ENCODE peak calls at places on chromosome 14, in eight cellular contexts. N is substantia nigra; D is fibroblast of lung; O is ascending aorta; I is right lobe of liver; T is brain microvascular endothelial cell; C is dorsolateral prefrontal cortex; F is CD4-positive, alpha-beta T cell. G is an unnamed sample.

GRCh38 chr14:104903990-104904389 is 20.7 kb upstream of the PLD4 start:
- DNase-seq in N (no peak), D (no peak), O (no peak), I (no peak), T (no peak), C (no peak), F (no peak), G (no peak)

GRCh38 chr14:73227812-73228781 is 9.2 kb upstream of the PAPLN start:
- DNase-seq in N (no peak), D (peak; percentile 94), O (no peak), I (no peak), T (peak; percentile 87), C (no peak), F (no peak), G (peak; percentile 30)

GRCh38 chr14:34596891-34597290 is 33.1 kb downstream of the SNX6 start:
- DNase-seq in N (no peak), D (no peak), O (no peak), I (no peak), T (no peak), C (no peak), F (no peak), G (no peak)

GRCh38 chr14:63174760-63175191 is 29.5 kb upstream of the RHOJ start:
- DNase-seq in N (no peak), D (peak; percentile 77), O (no peak), I (no peak), T (peak; percentile 80), C (no peak), F (no peak), G (no peak)

GRCh38 chr14:82075566-82075965 is 541.9 kb upstream of the SEL1L start:
- DNase-seq in N (no peak), D (no peak), O (no peak), I (peak; percentile 57), T (no peak), C (no peak), F (no peak), G (no peak)

GRCh38 chr14:101657372-101657771 is 96.1 kb downstream of the DIO3 start:
- DNase-seq in N (no peak), D (no peak), O (no peak), I (no peak), T (no peak), C (no peak), F (no peak), G (no peak)

GRCh38 chr14:100054553-100055075 is 10.6 kb upstream of the EVL start:
- DNase-seq in N (no peak), D (no peak), O (no peak), I (no peak), T (no peak), C (no peak), F (no peak), G (no peak)

GRCh38 chr14:77124345-77125274 is 17.0 kb downstream of the ZDHHC22 start:
- DNase-seq in N (peak; percentile 39), D (peak; percentile 27), O (no peak), I (peak; percentile 67), T (no peak), C (peak; percentile 67), F (peak; percentile 40), G (peak; percentile 46)

GRCh38 chr14:55302770-55303472 is 31.7 kb downstream of the FBXO34 start:
- DNase-seq in N (no peak), D (no peak), O (no peak), I (no peak), T (no peak), C (no peak), F (no peak), G (no peak)

GRCh38 chr14:54329082-54329695 is 67.6 kb upstream of the CDKN3 start:
- DNase-seq in N (no peak), D (peak; percentile 81), O (no peak), I (no peak), T (peak; percentile 36), C (peak; percentile 34), F (no peak), G (peak; percentile 41)

GRCh38 chr14:77909911-77910310 is 110.0 kb downstream of the ADCK1 start:
- DNase-seq in N (peak; percentile 17), D (no peak), O (no peak), I (no peak), T (no peak), C (peak; percentile 36), F (no peak), G (no peak)

DNA sequence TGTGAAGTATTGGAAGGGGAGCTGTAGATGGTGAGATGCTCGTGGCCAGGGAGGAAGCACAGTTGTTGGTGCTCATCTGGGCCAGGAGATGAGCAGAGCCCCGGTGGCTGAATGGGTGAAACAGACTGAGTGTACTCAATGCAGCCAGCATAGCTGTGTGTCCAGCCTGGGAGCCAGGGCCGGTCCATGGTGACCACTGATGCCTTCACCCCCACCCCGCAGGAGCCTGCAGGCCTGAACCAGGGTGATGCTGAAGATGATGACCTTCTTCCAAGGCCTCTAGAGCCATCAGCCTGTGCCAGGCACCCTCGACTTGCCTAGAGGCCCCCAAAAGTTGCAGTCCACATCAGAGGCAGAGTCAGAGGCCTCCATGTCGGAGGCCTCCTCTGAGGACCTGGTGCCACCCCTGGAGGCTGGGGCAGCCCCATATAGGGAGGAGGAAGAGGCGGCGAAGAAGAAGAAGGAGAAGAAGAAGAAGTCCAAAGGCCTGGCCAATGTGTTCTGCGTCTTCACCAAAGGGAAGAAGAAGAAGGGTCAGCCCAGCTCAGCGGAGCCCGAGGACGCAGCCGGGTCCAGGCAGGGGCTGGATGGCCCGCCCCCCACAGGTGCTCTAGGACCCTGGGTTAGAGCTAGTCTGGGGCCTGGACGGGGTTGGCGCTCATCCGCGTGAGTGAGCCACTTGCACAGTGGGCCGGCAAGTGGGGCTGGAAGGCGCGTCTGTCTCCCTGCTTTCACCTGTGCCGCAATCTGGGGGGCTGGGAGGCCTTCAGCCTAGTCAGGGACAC is 3.0 kb downstream of the TNFAIP2 start:
- DNase-seq in N (no peak), D (no peak), O (no peak), I (peak; percentile 37), T (no peak), C (no peak), F (no peak), G (peak; percentile 19)
- H3K27ac ChIP-seq in N (no peak overlapping the region), D (no peak overlapping the region), O (no peak overlapping the region), I (peak overlapping the region; percentile 40), T (no peak overlapping the region), C (peak overlapping the region; percentile 68), F (no peak overlapping the region), G (no peak overlapping the region)

GRCh38 chr14:39113685-39114072 is 444 bp upstream of the GEMIN2 start:
- DNase-seq in N (no peak), D (no peak), O (no peak), I (no peak), T (no peak), C (no peak), F (no peak), G (no peak)
- H3K27ac ChIP-seq in N (peak overlapping the region; percentile 79), D (no peak overlapping the region), O (peak overlapping the region; percentile 66), I (peak overlapping the region; percentile 66), T (peak overlapping the region; percentile 15), C (peak overlapping the region; percentile 58), F (peak overlapping the region; percentile 65), G (peak overlapping the region; percentile 71)

GRCh38 chr14:59705245-59705644 is 128.6 kb upstream of the CCDC175 start:
- DNase-seq in N (no peak), D (no peak), O (no peak), I (no peak), T (no peak), C (no peak), F (no peak), G (no peak)

GRCh38 chr14:59695198-59695597 is 118.6 kb upstream of the CCDC175 start:
- DNase-seq in N (no peak), D (no peak), O (no peak), I (no peak), T (no peak), C (peak; percentile 34), F (no peak), G (no peak)

GRCh38 chr14:59704054-59704453 is 127.4 kb upstream of the CCDC175 start:
- DNase-seq in N (no peak), D (no peak), O (no peak), I (no peak), T (no peak), C (peak; percentile 29), F (no peak), G (no peak)

GRCh38 chr14:59698793-59699192 is 122.2 kb upstream of the CCDC175 start:
- DNase-seq in N (no peak), D (peak; percentile 42), O (no peak), I (no peak), T (peak; percentile 43), C (no peak), F (no peak), G (no peak)

GRCh38 chr14:59699422-59699821 is 122.8 kb upstream of the CCDC175 start:
- DNase-seq in N (no peak), D (no peak), O (no peak), I (no peak), T (no peak), C (no peak), F (no peak), G (no peak)
- H3K27ac ChIP-seq in N (no peak overlapping the region), D (no peak overlapping the region), O (peak overlapping the region; percentile 8), I (no peak overlapping the region), T (no peak overlapping the region), C (no peak overlapping the region), F (no peak overlapping the region), G (no peak overlapping the region)

DNA sequence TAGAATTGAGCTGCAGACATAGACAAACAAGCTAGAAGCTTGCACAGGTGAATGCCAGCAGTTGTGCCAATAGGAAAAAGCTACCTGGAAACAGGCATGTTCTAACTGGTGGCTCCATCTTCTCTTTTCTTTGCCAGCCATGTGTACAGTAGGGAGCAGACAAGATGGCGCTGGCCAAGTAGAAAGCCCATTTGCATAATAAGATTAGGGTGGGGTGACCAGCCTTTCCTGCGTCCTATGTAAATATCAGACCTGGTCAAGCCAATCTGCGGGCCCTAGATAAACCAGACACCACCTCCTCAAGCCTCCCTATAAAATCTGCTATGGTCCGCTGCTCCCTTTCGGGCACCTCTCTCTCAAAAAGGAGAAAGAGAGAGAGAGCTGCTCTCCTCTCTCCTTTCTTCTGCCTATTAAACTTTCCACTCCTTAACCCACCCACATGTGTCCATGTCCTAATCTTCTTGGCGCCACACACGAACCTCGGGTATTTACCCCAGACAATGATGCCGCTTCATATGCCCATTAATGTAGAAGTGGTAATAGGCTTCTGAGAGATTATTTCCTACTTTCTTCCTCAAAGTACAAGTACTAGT is 201.0 kb downstream of the SLC25A21 start:
- DNase-seq in N (no peak), D (no peak), O (no peak), I (no peak), T (no peak), C (no peak), F (no peak), G (no peak)
- H3K27ac ChIP-seq in N (no peak overlapping the region), D (no peak overlapping the region), O (no peak overlapping the region), I (no peak overlapping the region), T (no peak overlapping the region), C (no peak overlapping the region), F (no peak overlapping the region), G (no peak overlapping the region)